ENCODE peak calls at places on chromosome 12, in five cellular contexts. G is fibroblast of villous mesenchyme; H is OCI-LY7; D is cardiac fibroblast; Z is CD8-positive, alpha-beta T cell. F is an unnamed sample.

GRCh38 chr12:29591140-29592020 is 93.9 kb upstream of the OVCH1 start:
- DNase-seq in G (peak), H (no peak), D (peak), Z (no peak), F (no peak)

GRCh38 chr12:22100952-22101748 is 55.1 kb downstream of the CMAS start:
- DNase-seq in G (peak), H (peak), D (peak), Z (peak), F (no peak)

GRCh38 chr12:99911967-99912366 is 72.8 kb downstream of the ANKS1B start:
- DNase-seq in G (peak), H (no peak), D (no peak), Z (no peak), F (no peak)

GRCh38 chr12:119704065-119704747 is 36.3 kb downstream of the PRKAB1 start:
- DNase-seq in G (no peak), H (no peak), D (no peak), Z (no peak), F (no peak)

GRCh38 chr12:50638482-50638880 is 125.4 kb upstream of the ATF1 start:
- DNase-seq in G (no peak), H (no peak), D (no peak), Z (no peak), F (no peak)

GRCh38 chr12:13369496-13369895 is 173.0 kb downstream of the EMP1 start:
- DNase-seq in G (no peak), H (no peak), D (no peak), Z (no peak), F (no peak)

GRCh38 chr12:14390885-14391530 is 25.5 kb downstream of the ATF7IP start:
- DNase-seq in G (no peak), H (no peak), D (no peak), Z (no peak), F (no peak)

GRCh38 chr12:91413591-91413990 is 231.0 kb upstream of the DCN start:
- DNase-seq in G (peak), H (no peak), D (peak), Z (no peak), F (peak)

GRCh38 chr12:100794441-100795192 is at the start of gene ANO4:
- DNase-seq in G (peak), H (no peak), D (peak), Z (no peak), F (peak)

GRCh38 chr12:129847063-129847462 is 56.8 kb downstream of the TMEM132D start:
- DNase-seq in G (no peak), H (no peak), D (no peak), Z (no peak), F (no peak)

GRCh38 chr12:116406529-116406928 is 129.0 kb upstream of the MED13L start:
- DNase-seq in G (peak), H (peak), D (peak), Z (no peak), F (peak)

GRCh38 chr12:130747867-130748740 is 32.0 kb upstream of the RIMBP2 start:
- DNase-seq in G (peak), H (peak), D (peak), Z (peak), F (no peak)

GRCh38 chr12:107277850-107278249 is 184.5 kb upstream of the CRY1 start:
- DNase-seq in G (no peak), H (no peak), D (peak), Z (no peak), F (peak)

DNA sequence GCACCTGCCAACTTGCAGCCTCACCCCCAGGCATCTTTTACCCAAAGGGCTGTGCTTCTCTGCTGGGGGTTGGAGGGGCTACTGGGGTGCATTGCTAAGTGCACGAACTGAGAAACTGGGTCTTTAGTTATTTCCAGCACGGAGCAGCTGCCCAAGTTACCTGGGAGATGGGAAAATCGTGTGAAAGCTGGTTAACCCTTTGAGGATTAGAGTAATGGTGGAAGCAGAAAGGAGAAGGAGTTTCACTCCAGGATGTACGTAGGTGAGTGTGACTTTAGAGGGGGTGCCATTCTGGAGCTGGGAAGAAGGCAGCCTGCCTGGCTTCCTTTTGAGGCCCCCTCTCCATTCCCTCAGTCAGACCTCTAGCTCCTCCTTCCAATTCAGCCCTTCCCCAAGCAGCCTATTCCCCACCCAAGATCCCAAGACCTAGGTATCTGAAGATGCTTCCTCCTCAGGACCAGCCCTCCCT is 1.0 kb upstream of the ADCY6 start:
- DNase-seq in G (no peak), H (no peak), D (no peak), Z (no peak), F (no peak)
- H3K4me3 ChIP-seq in G (peak), H (no peak), D (peak), Z (no peak), F (peak)

GRCh38 chr12:96155781-96156180 is 38.4 kb upstream of the ELK3 start:
- DNase-seq in G (no peak), H (no peak), D (no peak), Z (no peak), F (no peak)

GRCh38 chr12:96156211-96156610 is 38.0 kb upstream of the ELK3 start:
- DNase-seq in G (no peak), H (no peak), D (no peak), Z (no peak), F (no peak)

GRCh38 chr12:96155181-96155580 is 39.0 kb upstream of the ELK3 start:
- DNase-seq in G (no peak), H (no peak), D (no peak), Z (no peak), F (no peak)

GRCh38 chr12:96153131-96153724 is 40.9 kb upstream of the ELK3 start:
- DNase-seq in G (no peak), H (no peak), D (no peak), Z (no peak), F (no peak)

GRCh38 chr12:96157427-96157826 is 36.7 kb upstream of the ELK3 start:
- DNase-seq in G (no peak), H (no peak), D (no peak), Z (no peak), F (no peak)
- TF ChIP-seq CTCF in G (no peak), H (no peak), D (no peak), Z (no peak), F (no peak)

GRCh38 chr12:66048843-66049537 is 81.6 kb downstream of the LLPH start:
- DNase-seq in G (peak), H (no peak), D (peak), Z (no peak), F (no peak)
- H3K4me3 ChIP-seq in G (no peak), H (no peak), D (no peak), Z (no peak), F (no peak)

GRCh38 chr12:27233814-27234213 is 10.3 kb upstream of the STK38L start:
- DNase-seq in G (no peak), H (no peak), D (no peak), Z (no peak), F (no peak)
- TF ChIP-seq CTCF in G (peak), H (no peak), D (no peak), Z (no peak), F (no peak)

F was measured in BJ.